ENCODE peak calls at places on chromosomes 4 and X, in ten cellular contexts. C is thoracic aorta; Y is naive thymus-derived CD8-positive, alpha-beta T cell; G is activated CD8-positive, alpha-beta T cell treated with anti-CD3 and anti-CD28 coated beads, Interleukin-2, amount 10 ng/mL, durations not matched to agents 7 days and 5 days; F is pancreas; X is activated CD4-positive, alpha-beta T cell treated with anti-CD3 and anti-CD28 coated beads for 36 hours; J is mucosa of descending colon; W is right cardiac atrium; N is HepG2; H is CD4-positive, alpha-beta T cell. L is an unnamed sample.

GRCh38 chr4:78673258-78673817 is 102.8 kb upstream of the BMP2K start:
- ATAC-seq in C (no peak), Y (no peak), G (no peak), F (no peak), X (no peak), J (no peak), W (no peak), N (no peak), H (no peak), L (no peak)

GRCh38 chr4:1932736-1933135 is 61.5 kb downstream of the NSD2 start:
- ATAC-seq in C (no peak), Y (no peak), G (no peak), F (peak), X (no peak), J (no peak), W (no peak), N (no peak), H (no peak), L (no peak)

GRCh38 chr4:152815078-152815477 is 35.3 kb downstream of the ARFIP1 start:
- ATAC-seq in C (no peak), Y (no peak), G (no peak), F (no peak), X (no peak), J (no peak), W (no peak), N (no peak), H (no peak), L (no peak)

GRCh38 chr4:71322425-71322824 is 16.4 kb upstream of the SLC4A4 start:
- ATAC-seq in C (no peak), Y (no peak), G (no peak), F (no peak), X (no peak), J (no peak), W (no peak), N (no peak), H (no peak), L (no peak)

GRCh38 chr4:163164591-163164990 is 2.1 kb downstream of the NAF1 start:
- ATAC-seq in C (no peak), Y (no peak), G (no peak), F (no peak), X (no peak), J (no peak), W (no peak), N (no peak), H (no peak), L (no peak)

GRCh38 chr4:154908168-154908567 is 127.1 kb downstream of the RBM46 start:
- ATAC-seq in C (no peak), Y (no peak), G (no peak), F (no peak), X (no peak), J (no peak), W (no peak), N (no peak), H (no peak), L (no peak)

GRCh38 chr4:153233761-153234371 is 29.6 kb downstream of the TRIM2 start:
- ATAC-seq in C (no peak), Y (no peak), G (no peak), F (peak), X (no peak), J (peak), W (peak), N (no peak), H (no peak), L (no peak)

GRCh38 chr4:155512069-155512468 is 135.3 kb upstream of the MAP9 start:
- ATAC-seq in C (no peak), Y (no peak), G (no peak), F (no peak), X (no peak), J (no peak), W (peak), N (no peak), H (no peak), L (no peak)

GRCh38 chr4:123415977-123416376 is 19.4 kb downstream of the SPRY1 start:
- ATAC-seq in C (no peak), Y (peak), G (peak), F (no peak), X (peak), J (no peak), W (no peak), N (peak), H (peak), L (peak)

GRCh38 chrX:22534643-22535042 is 261.9 kb downstream of the CBLL2 start:
- ATAC-seq in C (no peak), Y (no peak), G (no peak), F (no peak), X (no peak), J (no peak), W (no peak), N (no peak), H (no peak), L (no peak)

GRCh38 chr4:45122406-45122805 is 396.1 kb upstream of the GNPDA2 start:
- ATAC-seq in C (no peak), Y (no peak), G (no peak), F (no peak), X (no peak), J (no peak), W (no peak), N (no peak), H (no peak), L (no peak)

GRCh38 chr4:98609946-98610345 is 48.5 kb downstream of the TSPAN5 start:
- ATAC-seq in C (no peak), Y (no peak), G (no peak), F (no peak), X (peak), J (no peak), W (no peak), N (no peak), H (no peak), L (no peak)

GRCh38 chr4:102589743-102590142 is 88.6 kb downstream of the NFKB1 start:
- ATAC-seq in C (no peak), Y (peak), G (peak), F (no peak), X (no peak), J (no peak), W (no peak), N (no peak), H (no peak), L (no peak)

GRCh38 chrX:155997436-155997835 is at the start of gene IL9R:
- ATAC-seq in C (no peak), Y (peak), G (peak), F (no peak), X (peak), J (peak), W (no peak), N (no peak), H (peak), L (peak)

GRCh38 chr4:168794881-168795280 is 215.2 kb downstream of the CBR4 start:
- ATAC-seq in C (no peak), Y (no peak), G (no peak), F (no peak), X (no peak), J (no peak), W (no peak), N (no peak), H (no peak), L (no peak)

GRCh38 chrX:129726307-129727111 is 12.3 kb upstream of the XPNPEP2 start:
- ATAC-seq in C (no peak), Y (no peak), G (no peak), F (peak), X (peak), J (peak), W (peak), N (peak), H (no peak), L (peak)

GRCh38 chrX:40273356-40274050 is 175.7 kb upstream of the BCOR start:
- ATAC-seq in C (no peak), Y (no peak), G (no peak), F (peak), X (no peak), J (peak), W (peak), N (no peak), H (no peak), L (no peak)

GRCh38 chr4:37400326-37400881 is 155.9 kb downstream of the NWD2 start:
- ATAC-seq in C (no peak), Y (no peak), G (no peak), F (no peak), X (peak), J (no peak), W (no peak), N (no peak), H (no peak), L (peak)

GRCh38 chrX:106802063-106802387 is 448 bp upstream of the TBC1D8B start:
- ATAC-seq in C (no peak), Y (no peak), G (no peak), F (peak), X (no peak), J (peak), W (peak), N (peak), H (no peak), L (no peak)

GRCh38 chr4:139873111-139873866 is 207.7 kb downstream of the MGST2 start:
- ATAC-seq in C (no peak), Y (no peak), G (no peak), F (no peak), X (peak), J (no peak), W (no peak), N (no peak), H (no peak), L (peak)

GRCh38 chr4:15144967-15145295 is 142.7 kb downstream of the CPEB2 start:
- ATAC-seq in C (no peak), Y (no peak), G (no peak), F (no peak), X (no peak), J (no peak), W (no peak), N (no peak), H (no peak), L (no peak)

GRCh38 chrX:25043192-25043591 is 27.4 kb upstream of the ARX start:
- ATAC-seq in C (no peak), Y (no peak), G (no peak), F (no peak), X (no peak), J (no peak), W (no peak), N (no peak), H (no peak), L (no peak)

GRCh38 chr4:107850438-107850837 is 25.7 kb downstream of the SGMS2 start:
- ATAC-seq in C (no peak), Y (no peak), G (no peak), F (no peak), X (peak), J (peak), W (no peak), N (no peak), H (no peak), L (peak)

GRCh38 chrX:132749406-132749805 is 209.0 kb downstream of the HS6ST2 start:
- ATAC-seq in C (no peak), Y (no peak), G (no peak), F (no peak), X (no peak), J (no peak), W (no peak), N (no peak), H (no peak), L (no peak)

GRCh38 chr4:10093801-10094552 is 22.6 kb downstream of the WDR1 start:
- ATAC-seq in C (peak), Y (peak), G (peak), F (no peak), X (peak), J (no peak), W (peak), N (no peak), H (peak), L (peak)

L was measured in activated T-helper 17 cell treated with anti-CD3 and anti-CD28 coated beads, Interleukin-2, amount 50 U/mL, for 72 hours.